ENCODE peak calls at places on chromosomes 1 and 21, in eight cellular contexts. N is CD8-positive, alpha-beta T cell; E is esophagus squamous epithelium; W is H1; S is fibroblast of lung; C is HFF-Myc; Y is ascending aorta; T is psoas muscle. G is an unnamed sample.

GRCh38 chr1:201170533-201171062 is 16.3 kb upstream of the TMEM9 start:
- DNase-seq in S (peak), E (peak), T (peak), C (no peak), N (peak), Y (peak), W (peak), G (peak)

GRCh38 chr1:234603221-234604204 is 6.5 kb downstream of the IRF2BP2 start:
- DNase-seq in S (peak), N (no peak), T (no peak), C (no peak), Y (no peak), W (no peak), E (no peak), G (no peak)

GRCh38 chr1:192401832-192402231 is 85.0 kb downstream of the RGS21 start:
- DNase-seq in Y (no peak), S (peak), W (no peak), N (no peak), E (no peak), C (no peak), T (no peak), G (peak)

GRCh38 chr1:196063307-196063706 is 544.9 kb downstream of the KCNT2 start:
- DNase-seq in S (peak), N (no peak), W (no peak), T (no peak), E (no peak), C (no peak), Y (no peak), G (peak)

GRCh38 chr1:101003012-101003650 is 22.5 kb downstream of the DPH5 start:
- DNase-seq in S (no peak), E (no peak), T (no peak), Y (no peak), N (no peak), C (no peak), W (no peak), G (no peak)

GRCh38 chr1:209335090-209335692 is 248.3 kb upstream of the CAMK1G start:
- DNase-seq in W (peak), S (peak), E (no peak), T (no peak), N (no peak), C (no peak), Y (no peak), G (peak)

GRCh38 chr1:224626042-224626441 is 9.9 kb downstream of the CNIH3 start:
- DNase-seq in T (no peak), S (peak), E (no peak), C (no peak), N (no peak), Y (no peak), W (no peak), G (peak)

GRCh38 chr1:117371436-117372151 is 4.3 kb downstream of the MAN1A2 start:
- DNase-seq in N (no peak), S (no peak), Y (no peak), C (no peak), W (no peak), T (no peak), E (no peak), G (peak)

GRCh38 chr1:102593276-102593675 is 515.0 kb downstream of the COL11A1 start:
- DNase-seq in C (no peak), N (no peak), S (no peak), T (no peak), Y (no peak), E (no peak), W (no peak), G (no peak)

GRCh38 chr1:12113433-12114339 is 50.6 kb downstream of the TNFRSF8 start:
- DNase-seq in W (no peak), Y (no peak), N (no peak), E (no peak), S (peak), C (no peak), T (no peak), G (peak)

GRCh38 chr1:169044296-169044695 is 62.2 kb upstream of the ATP1B1 start:
- DNase-seq in T (no peak), S (no peak), Y (no peak), C (no peak), W (no peak), N (no peak), E (no peak), G (no peak)

GRCh38 chr1:84613887-84614286 is 39.6 kb upstream of the CTBS start:
- DNase-seq in Y (no peak), S (no peak), E (no peak), N (no peak), T (no peak), W (no peak), C (no peak), G (no peak)

GRCh38 chr1:89657886-89658285 is 25.0 kb downstream of the LRRC8C start:
- DNase-seq in Y (no peak), N (no peak), S (peak), W (no peak), T (no peak), C (no peak), E (no peak), G (no peak)

GRCh38 chr1:167524651-167525050 is 6.3 kb upstream of the CD247 start:
- DNase-seq in T (no peak), S (no peak), N (no peak), E (no peak), C (no peak), Y (no peak), W (no peak), G (no peak)

GRCh38 chr1:117365350-117366280 is 1.6 kb upstream of the MAN1A2 start:
- DNase-seq in N (no peak), T (no peak), W (no peak), E (no peak), S (peak), C (no peak), Y (no peak), G (peak)

GRCh38 chr1:20124451-20125057 is 5.2 kb upstream of the PLA2G2D start:
- DNase-seq in W (no peak), Y (no peak), T (no peak), C (peak), S (peak), N (no peak), E (no peak), G (peak)

GRCh38 chr21:28421716-28422480 is 570.8 kb downstream of the LTN1 start:
- DNase-seq in C (no peak), T (no peak), Y (no peak), E (no peak), N (no peak), S (peak), W (no peak), G (peak)

GRCh38 chr1:10634075-10634427 is 159.3 kb downstream of the PEX14 start:
- DNase-seq in C (no peak), E (no peak), W (no peak), S (no peak), N (no peak), T (peak), Y (no peak), G (no peak)

GRCh38 chr1:6486433-6487011 is 4.9 kb downstream of the PLEKHG5 start:
- DNase-seq in S (peak), N (peak), W (peak), E (no peak), C (peak), T (peak), Y (peak), G (peak)

GRCh38 chr1:7172804-7173203 is 387.6 kb downstream of the CAMTA1 start:
- DNase-seq in S (no peak), W (no peak), T (no peak), N (no peak), E (no peak), C (no peak), Y (no peak), G (no peak)

GRCh38 chr1:219676012-219676770 is 63.3 kb upstream of the ZC3H11B start:
- DNase-seq in E (no peak), C (no peak), W (no peak), S (no peak), N (no peak), Y (no peak), T (no peak), G (no peak)

GRCh38 chr1:248843687-248844086 is 5.7 kb downstream of the ZNF672 start:
- DNase-seq in N (no peak), C (no peak), W (no peak), E (no peak), S (no peak), Y (no peak), T (no peak), G (no peak)

GRCh38 chr1:67393240-67393639 is 37.0 kb downstream of the SERBP1 start:
- DNase-seq in Y (no peak), E (no peak), S (no peak), N (no peak), C (no peak), W (no peak), T (peak), G (no peak)

GRCh38 chr21:28791595-28792282 is 200.9 kb downstream of the LTN1 start:
- DNase-seq in T (no peak), W (no peak), Y (no peak), E (no peak), C (no peak), N (no peak), S (no peak), G (no peak)

DNA sequence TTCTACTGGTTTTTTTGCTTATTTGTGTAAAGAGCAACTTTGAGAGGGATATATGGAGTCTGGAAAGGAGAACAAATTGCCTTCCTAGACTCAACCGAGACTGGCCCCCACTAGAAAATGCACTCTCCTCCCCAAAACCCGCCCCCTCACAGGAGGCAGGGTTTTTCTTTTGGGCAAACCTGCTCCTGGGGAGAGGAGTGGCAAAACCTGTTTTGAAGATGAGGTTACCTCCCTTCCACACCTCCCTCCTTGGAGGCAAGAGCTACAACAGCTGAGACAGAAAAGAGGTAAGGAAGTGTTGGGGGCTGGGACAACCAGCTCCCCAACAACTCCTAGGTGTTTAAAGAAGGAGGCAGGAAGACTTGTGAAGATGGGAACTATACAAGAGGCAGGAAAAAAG is at the start of gene BNIPL:
- DNase-seq in W (no peak), C (no peak), N (no peak), S (no peak), T (no peak), Y (no peak), E (no peak), G (no peak)
- H3K4me3 ChIP-seq in W (no peak), C (no peak), N (no peak), S (no peak), T (no peak), Y (no peak), E (peak), G (no peak)

GRCh38 chr1:153262462-153263157 is 3.1 kb downstream of the LORICRIN start:
- DNase-seq in S (no peak), W (no peak), C (no peak), E (no peak), T (no peak), Y (no peak), N (no peak), G (no peak)
- H3K4me3 ChIP-seq in S (no peak), W (no peak), C (no peak), E (peak), T (no peak), Y (peak), N (no peak), G (no peak)

DNA sequence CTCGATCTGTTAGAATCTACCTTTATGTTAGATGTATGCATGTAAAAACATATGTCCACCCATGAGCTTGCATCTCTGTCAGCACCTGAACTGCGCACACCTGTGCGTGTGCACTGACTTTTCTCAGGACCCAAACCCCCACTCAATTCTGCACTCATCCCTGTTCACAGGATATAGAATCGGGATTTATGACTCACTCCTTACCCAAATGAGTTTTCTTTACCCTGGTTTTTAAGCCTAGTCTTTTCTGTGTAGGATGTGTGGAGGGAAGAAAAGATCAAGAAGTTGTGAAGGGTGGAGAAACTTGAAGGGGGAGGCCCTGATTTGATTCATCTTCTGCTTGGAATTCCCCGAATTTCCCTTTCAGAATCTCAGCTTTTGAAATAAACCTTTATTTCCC is 2.4 kb downstream of the ACKR1 start:
- DNase-seq in W (no peak), Y (no peak), S (no peak), N (no peak), E (no peak), C (no peak), T (no peak), G (no peak)
- H3K4me3 ChIP-seq in W (no peak), Y (no peak), S (no peak), N (no peak), E (peak), C (no peak), T (no peak), G (no peak)

DNA sequence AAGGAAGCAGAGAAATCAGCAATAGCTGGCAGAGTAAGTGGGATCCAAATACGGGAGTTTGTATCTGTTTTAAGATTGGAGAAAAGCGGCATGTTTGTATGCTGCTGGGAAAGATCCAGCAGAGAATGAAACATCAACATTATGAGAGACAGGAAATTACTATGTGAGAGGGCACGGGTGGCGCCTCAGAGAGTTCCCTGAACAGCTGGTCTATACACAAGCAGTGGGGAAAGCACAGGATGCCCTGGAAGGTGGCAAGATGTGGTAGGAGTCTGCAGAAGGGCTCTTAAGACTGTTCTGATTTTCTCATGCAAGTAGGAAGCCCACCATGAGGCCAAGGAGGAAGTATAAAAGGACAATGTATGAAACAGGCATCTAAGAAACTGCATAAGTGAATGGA is 130.4 kb downstream of the RERE start:
- DNase-seq in C (no peak), W (no peak), Y (no peak), T (no peak), S (peak), E (no peak), N (no peak), G (no peak)
- H3K4me3 ChIP-seq in C (no peak), W (no peak), Y (no peak), T (no peak), S (no peak), E (no peak), N (no peak), G (no peak)

DNA sequence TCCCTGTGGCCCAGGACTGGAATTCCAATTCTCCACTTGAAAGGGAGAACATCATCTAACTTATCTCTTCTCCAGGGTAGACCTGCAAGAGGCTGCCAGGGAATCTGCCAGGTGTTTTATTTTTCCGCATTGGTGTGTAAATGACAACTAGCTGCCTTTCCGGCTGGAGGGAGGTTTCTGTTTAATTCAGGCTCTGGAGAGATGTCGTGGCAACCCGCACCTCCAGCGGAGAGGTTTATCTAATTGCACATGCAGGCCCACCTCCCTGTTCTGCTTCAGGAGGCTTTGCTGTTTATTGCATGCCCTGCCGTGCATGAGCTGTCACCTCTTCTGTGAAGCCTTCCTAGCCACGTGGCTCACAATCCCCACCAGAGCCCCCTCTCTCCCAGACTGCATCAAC is 151.6 kb downstream of the C1orf94 start:
- DNase-seq in C (no peak), Y (no peak), E (no peak), W (no peak), T (no peak), S (no peak), N (no peak), G (no peak)
- H3K4me3 ChIP-seq in C (no peak), Y (no peak), E (no peak), W (no peak), T (no peak), S (no peak), N (no peak), G (no peak)

GRCh38 chr21:18547347-18547746 is 143.8 kb upstream of the TMPRSS15 start:
- DNase-seq in E (no peak), T (no peak), S (no peak), C (no peak), Y (no peak), W (no peak), N (no peak), G (no peak)
- H3K4me3 ChIP-seq in E (no peak), T (no peak), S (no peak), C (no peak), Y (no peak), W (no peak), N (no peak), G (no peak)

GRCh38 chr1:171258429-171258828 is 10.1 kb downstream of the FMO1 start:
- DNase-seq in W (no peak), T (no peak), Y (no peak), E (no peak), N (no peak), S (no peak), C (no peak), G (no peak)
- H3K4me3 ChIP-seq in W (no peak), T (no peak), Y (no peak), E (no peak), N (no peak), S (no peak), C (no peak), G (no peak)